ENCODE peak calls at places on chromosomes 11 and 22, in six cellular contexts. T is lower lobe of right lung, E is gastrocnemius medialis, O is A549, S is pancreas, X is left ventricle myocardium inferior. R is an unnamed sample. For H3K4me1, the result is how much of the 10 kb centered on the place peaks cover.

GRCh38 chr11:78789365-78789764 is 214.7 kb upstream of the NARS2 start:
- DNase-seq in E (no peak), O (no peak), S (no peak), X (no peak), T (no peak), R (no peak)

GRCh38 chr22:34454598-34454997 is 534.3 kb upstream of the LARGE1 start:
- DNase-seq in X (no peak), T (no peak), E (no peak), O (no peak), S (no peak), R (no peak)

GRCh38 chr11:32891657-32892354 is 805 bp upstream of the QSER1 start:
- DNase-seq in O (peak), T (no peak), X (no peak), S (no peak), E (no peak), R (no peak)

GRCh38 chr11:93529707-93530467 is 13.3 kb downstream of the SMCO4 start:
- DNase-seq in E (no peak), X (no peak), T (peak), O (no peak), S (no peak), R (no peak)

GRCh38 chr22:41816241-41816640 is 15.8 kb downstream of the CCDC134 start:
- DNase-seq in X (no peak), S (no peak), E (peak), O (no peak), T (no peak), R (no peak)

GRCh38 chr11:89175796-89176195 is 1.9 kb upstream of the TYR start:
- DNase-seq in T (no peak), X (no peak), S (no peak), E (no peak), O (no peak), R (no peak)

GRCh38 chr11:1340111-1340510 is 30.7 kb upstream of the TOLLIP start:
- DNase-seq in X (no peak), S (no peak), O (no peak), T (no peak), E (no peak), R (no peak)

GRCh38 chr11:43789700-43790443 is 90.8 kb upstream of the ALKBH3 start:
- DNase-seq in S (no peak), E (no peak), O (no peak), T (no peak), X (no peak), R (no peak)

GRCh38 chr11:12765428-12765827 is 91.2 kb downstream of the TEAD1 start:
- DNase-seq in T (no peak), X (peak), O (no peak), E (no peak), S (no peak), R (no peak)

GRCh38 chr22:45208993-45209838 is 31.5 kb downstream of the KIAA0930 start:
- DNase-seq in T (no peak), E (no peak), O (no peak), X (no peak), S (peak), R (no peak)

GRCh38 chr11:129573161-129573560 is 197.5 kb downstream of the BARX2 start:
- DNase-seq in O (no peak), X (no peak), T (no peak), E (no peak), S (no peak), R (no peak)

GRCh38 chr11:122085264-122085663 is 30.8 kb downstream of the BLID start:
- DNase-seq in T (no peak), O (no peak), X (no peak), E (no peak), S (no peak), R (no peak)

GRCh38 chr11:2776351-2777061 is 76.7 kb upstream of the KCNQ1OT1 start:
- DNase-seq in T (peak), X (no peak), E (no peak), O (no peak), S (peak), R (no peak)

GRCh38 chr22:37199103-37199838 is 11.2 kb upstream of the C1QTNF6 start:
- DNase-seq in S (peak), X (peak), E (peak), O (peak), T (peak), R (peak)

GRCh38 chr11:110909331-110909730 is 197.1 kb upstream of the ARHGAP20 start:
- DNase-seq in S (no peak), E (no peak), O (no peak), X (no peak), T (no peak), R (no peak)

GRCh38 chr22:11325767-11326166 is 4202.2 kb upstream of the OR11H1 start:
- DNase-seq in E (no peak), O (no peak), X (no peak), S (no peak), T (no peak), R (no peak)

GRCh38 chr11:102448869-102449224 is 3.7 kb downstream of the TMEM123 start:
- DNase-seq in E (no peak), X (no peak), O (no peak), T (no peak), S (no peak), R (no peak)

GRCh38 chr11:100863080-100863581 is 176.0 kb downstream of the ARHGAP42 start:
- DNase-seq in E (peak), T (no peak), X (no peak), S (no peak), O (no peak), R (no peak)

GRCh38 chr11:121063728-121064127 is 37.3 kb upstream of the TECTA start:
- DNase-seq in T (no peak), O (peak), E (no peak), S (no peak), X (no peak), R (no peak)

GRCh38 chr11:122137081-122137793 is 21.2 kb upstream of the BLID start:
- DNase-seq in E (no peak), T (no peak), O (no peak), X (no peak), S (no peak), R (no peak)

GRCh38 chr11:106466441-106467190 is 389.2 kb downstream of the AASDHPPT start:
- DNase-seq in X (no peak), E (no peak), S (no peak), O (no peak), T (no peak), R (no peak)

GRCh38 chr11:134101292-134101691 is 32.4 kb downstream of the JAM3 start:
- DNase-seq in S (no peak), T (no peak), O (no peak), E (no peak), X (no peak), R (no peak)

GRCh38 chr11:114056409-114056808 is 3.1 kb upstream of the ZBTB16 start:
- DNase-seq in O (no peak), X (no peak), T (no peak), E (no peak), S (no peak), R (no peak)

GRCh38 chr11:2782769-2783168 is 83.0 kb upstream of the KCNQ1OT1 start:
- DNase-seq in O (no peak), T (no peak), E (no peak), S (no peak), X (no peak), R (no peak)

GRCh38 chr11:110425751-110426545 is 3.8 kb upstream of the FDX1 start:
- DNase-seq in T (no peak), S (no peak), E (no peak), O (no peak), X (no peak), R (no peak)

GRCh38 chr11:131748146-131749050 is 378.0 kb downstream of the NTM start:
- DNase-seq in O (peak), X (peak), T (no peak), E (peak), S (no peak), R (no peak)

GRCh38 chr22:20221421-20222340 is 46.4 kb downstream of the RTN4R start:
- DNase-seq in O (no peak), T (no peak), E (peak), X (peak), S (no peak), R (no peak)

GRCh38 chr11:108616549-108616948 is 23.0 kb upstream of the EXPH5 start:
- DNase-seq in T (no peak), O (peak), S (no peak), X (no peak), E (no peak), R (no peak)

GRCh38 chr11:61059260-61059752 is 43.0 kb upstream of the CD5 start:
- DNase-seq in T (no peak), S (no peak), E (no peak), O (no peak), X (no peak), R (no peak)

GRCh38 chr11:128297111-128297651 is 290.2 kb downstream of the ETS1 start:
- DNase-seq in T (no peak), S (no peak), X (no peak), E (no peak), O (no peak), R (no peak)

GRCh38 chr22:47192651-47193437 is 430.4 kb downstream of the TBC1D22A start:
- DNase-seq in T (peak), E (no peak), X (no peak), O (peak), S (peak), R (no peak)

GRCh38 chr11:111846640-111847039 is 24.7 kb downstream of the ALG9 start:
- DNase-seq in T (no peak), E (no peak), X (no peak), S (no peak), O (no peak), R (no peak)

GRCh38 chr11:122656631-122657101 is 1.1 kb downstream of the UBASH3B start:
- DNase-seq in X (peak), S (peak), E (peak), T (peak), O (peak), R (peak)

GRCh38 chr22:38305481-38306448 is 11.5 kb downstream of the CSNK1E start:
- DNase-seq in S (no peak), T (no peak), O (no peak), X (no peak), E (no peak), R (no peak)

GRCh38 chr22:38300197-38300945 is 16.9 kb downstream of the CSNK1E start:
- DNase-seq in X (no peak), O (no peak), T (no peak), E (no peak), S (no peak), R (no peak)

GRCh38 chr22:38304526-38304925 is 12.7 kb downstream of the CSNK1E start:
- DNase-seq in S (no peak), X (peak), O (no peak), T (no peak), E (no peak), R (no peak)

GRCh38 chr22:38303974-38304373 is 13.3 kb downstream of the CSNK1E start:
- DNase-seq in T (no peak), O (no peak), X (no peak), S (no peak), E (peak), R (no peak)

DNA sequence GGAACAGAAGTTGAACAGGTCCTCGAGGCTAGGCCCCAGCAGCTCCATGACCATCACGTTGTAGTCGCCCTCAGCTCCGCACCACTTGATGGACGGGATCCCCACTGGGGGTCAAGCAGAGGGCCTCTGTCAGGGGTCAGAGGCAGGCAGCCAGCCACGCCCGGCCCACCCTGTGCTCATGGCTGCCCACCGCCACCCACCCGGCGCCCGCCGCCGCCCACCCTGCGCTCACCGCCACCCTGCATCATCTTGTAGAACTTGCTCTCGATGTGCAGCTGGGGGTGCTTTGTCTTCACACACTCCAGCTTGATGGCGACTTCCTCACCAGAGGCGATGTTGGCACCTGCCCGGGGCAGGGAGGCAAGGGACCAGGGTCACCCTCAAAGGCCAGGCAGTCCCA is 14.3 kb downstream of the CSNK1E start:
- DNase-seq in O (no peak), X (no peak), S (no peak), T (no peak), E (no peak), R (no peak)
- H3K4me1 ChIP-seq in O (under half), X (half or more), S (under half), T (under half), E (half or more), R (under half)

GRCh38 chr22:38469306-38469781 is 1.4 kb downstream of the KDELR3 start:
- DNase-seq in X (no peak), O (no peak), S (no peak), E (no peak), T (peak), R (no peak)

GRCh38 chr22:38468761-38469305 is 937 bp downstream of the KDELR3 start:
- DNase-seq in X (no peak), T (peak), E (no peak), S (peak), O (no peak), R (no peak)

GRCh38 chr22:38465673-38466490 is 2.0 kb upstream of the KDELR3 start:
- DNase-seq in O (no peak), S (peak), X (no peak), E (no peak), T (peak), R (no peak)

GRCh38 chr22:38467438-38467903 is 425 bp upstream of the KDELR3 start:
- DNase-seq in E (no peak), S (peak), T (no peak), O (no peak), X (no peak), R (no peak)

DNA sequence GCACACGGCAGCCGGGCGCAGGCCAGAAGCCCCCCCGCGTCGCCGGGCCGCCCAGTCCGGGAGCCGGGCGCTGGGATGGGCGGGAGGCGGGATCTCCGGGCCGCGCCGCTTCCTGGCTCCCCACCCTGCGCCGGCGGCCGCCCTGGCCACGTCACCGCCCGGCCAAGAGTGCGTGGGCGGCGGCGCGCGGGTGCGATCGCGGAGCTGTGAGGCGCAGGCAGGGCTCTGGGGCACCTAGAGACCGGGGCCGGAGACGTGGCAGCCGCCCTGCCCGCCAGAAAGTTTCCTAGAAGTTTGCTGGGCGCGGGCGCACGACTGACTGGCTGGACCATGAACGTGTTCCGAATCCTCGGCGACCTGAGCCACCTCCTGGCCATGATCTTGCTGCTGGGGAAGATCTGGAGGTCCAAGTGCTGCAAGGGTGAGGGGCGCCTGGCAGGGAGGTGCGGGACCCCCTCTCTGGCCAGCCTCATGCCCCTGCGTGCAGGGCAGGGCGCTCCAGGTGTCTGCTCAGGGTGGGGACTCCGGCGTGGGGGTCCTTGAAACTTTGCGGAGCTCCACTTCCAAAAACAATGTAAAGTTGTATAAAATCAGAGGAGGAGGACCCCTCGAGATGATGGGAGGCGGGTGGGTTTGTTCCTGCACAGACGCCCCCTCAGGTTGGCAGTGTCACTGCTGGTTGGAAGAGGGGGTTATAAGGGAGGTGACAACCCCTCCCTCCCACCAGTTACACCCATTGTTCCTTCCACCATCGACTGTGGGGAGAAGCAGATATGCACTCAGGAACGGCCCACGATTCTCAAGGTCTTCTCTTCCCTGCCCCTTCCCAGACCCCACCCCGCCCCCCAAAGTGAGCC is at the start of gene KDELR3:
- DNase-seq in S (peak), O (peak), T (peak), E (no peak), X (peak), R (peak)
- H3K4me3 ChIP-seq in S (peak), O (peak), T (peak), E (peak), X (peak), R (peak)

GRCh38 chr11:27280131-27280530 is 82.9 kb downstream of the CCDC34 start:
- DNase-seq in S (no peak), X (no peak), E (no peak), O (no peak), T (no peak), R (no peak)
- H3K4me1 ChIP-seq in S (under half), X (under half), E (under half), O (under half), T (under half), R (under half)

GRCh38 chr11:76903325-76903724 is 42.6 kb downstream of the ACER3 start:
- DNase-seq in S (no peak), E (no peak), T (no peak), O (no peak), X (no peak), R (no peak)
- H3K4me3 ChIP-seq in S (no peak), E (no peak), T (no peak), O (no peak), X (no peak), R (no peak)

DNA sequence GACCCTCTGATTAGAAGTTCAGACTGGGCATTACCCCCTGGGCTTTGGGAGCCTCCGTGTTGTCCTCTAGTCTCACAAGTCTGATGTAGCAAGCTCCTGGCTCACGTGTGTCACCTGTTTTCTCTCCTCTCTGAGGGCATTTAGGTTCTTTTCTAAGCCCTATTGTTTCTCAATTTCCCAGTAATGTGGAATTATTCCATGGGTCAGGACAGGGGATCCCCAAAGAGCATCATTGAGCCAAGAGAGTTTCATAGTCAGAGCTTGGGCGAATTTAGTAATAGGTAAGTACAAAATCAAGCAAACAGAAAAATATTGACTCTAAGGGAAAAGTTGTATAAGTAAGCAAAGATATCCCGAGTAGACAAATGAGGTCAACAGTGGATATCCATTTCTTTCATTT is 57.3 kb downstream of the PPP6R2 start:
- DNase-seq in T (no peak), O (no peak), S (no peak), X (no peak), E (no peak), R (no peak)
- H3K4me1 ChIP-seq in T (under half), O (under half), S (under half), X (under half), E (under half), R (under half)

GRCh38 chr11:28123151-28123571 is 15.0 kb downstream of the METTL15 start:
- DNase-seq in T (no peak), E (no peak), S (no peak), O (no peak), X (no peak), R (no peak)
- H3K4me3 ChIP-seq in T (no peak), E (no peak), S (no peak), O (no peak), X (no peak), R (no peak)

R was measured in CD8-positive, alpha-beta T cell.